ENCODE peak calls at places on chromosome 2, in seven cellular contexts. P is stimulated activated CD4-positive, alpha-beta T cell treated with anti-CD3 and anti-CD28 coated beads, Interleukin-4, amount 100 ng/mL, for 4 hours; K is T-cell; N is right atrium auricular region; R is ascending aorta; X is AG09309; B is PC-3. L is an unnamed sample.

GRCh38 chr2:99488587-99488998 is 1.2 kb downstream of the REV1 start:
- DNase-seq in X (no peak), R (no peak), P (no peak), N (no peak), B (peak), K (no peak), L (no peak)

GRCh38 chr2:102436284-102436683 is 13.3 kb downstream of the IL18RAP start:
- DNase-seq in K (no peak), B (no peak), X (no peak), R (no peak), N (no peak), P (no peak), L (no peak)

GRCh38 chr2:241812730-241813079 is 3.7 kb downstream of the NEU4 start:
- DNase-seq in P (no peak), R (no peak), B (no peak), N (no peak), X (no peak), K (no peak), L (no peak)

GRCh38 chr2:48819206-48819605 is 63.7 kb upstream of the LHCGR start:
- DNase-seq in N (no peak), R (no peak), P (no peak), B (no peak), X (no peak), K (no peak), L (no peak)

GRCh38 chr2:177633910-177634294 is 241.3 kb downstream of the AGPS start:
- DNase-seq in N (no peak), X (no peak), K (no peak), R (no peak), P (no peak), B (no peak), L (no peak)

GRCh38 chr2:233202531-233202944 is 48.9 kb upstream of the ATG16L1 start:
- DNase-seq in R (no peak), B (no peak), P (no peak), X (no peak), N (no peak), K (no peak), L (no peak)

GRCh38 chr2:26300234-26300641 is 45.7 kb upstream of the SELENOI start:
- DNase-seq in K (no peak), X (no peak), P (peak), B (no peak), N (no peak), R (no peak), L (no peak)

GRCh38 chr2:191204443-191204842 is 40.8 kb upstream of the MYO1B start:
- DNase-seq in B (no peak), K (no peak), N (no peak), R (no peak), X (no peak), P (no peak), L (no peak)

GRCh38 chr2:47313141-47313691 is 89.7 kb upstream of the MSH2 start:
- DNase-seq in P (no peak), K (no peak), B (peak), X (no peak), N (no peak), R (no peak), L (no peak)

GRCh38 chr2:204550738-204551137 is 5.5 kb downstream of the PARD3B start:
- DNase-seq in X (peak), K (no peak), B (peak), P (no peak), N (no peak), R (no peak), L (no peak)

GRCh38 chr2:217794133-217794986 is 208.4 kb downstream of the TNS1 start:
- DNase-seq in K (no peak), R (no peak), B (no peak), N (peak), X (no peak), P (no peak), L (no peak)

GRCh38 chr2:181305151-181306123 is 151.7 kb upstream of the ITGA4 start:
- DNase-seq in N (no peak), R (no peak), K (no peak), B (no peak), P (peak), X (no peak), L (no peak)

GRCh38 chr2:53252115-53252514 is 515.5 kb upstream of the CHAC2 start:
- DNase-seq in K (no peak), R (no peak), X (no peak), N (no peak), P (no peak), B (peak), L (no peak)

GRCh38 chr2:137252934-137253333 is 487.6 kb downstream of the THSD7B start:
- DNase-seq in X (no peak), K (no peak), R (no peak), N (no peak), B (peak), P (no peak), L (no peak)

GRCh38 chr2:12651661-12652060 is 65.1 kb upstream of the TRIB2 start:
- DNase-seq in B (no peak), R (no peak), X (no peak), P (no peak), N (no peak), K (no peak), L (no peak)

GRCh38 chr2:101962243-101962809 is 29.4 kb upstream of the IL1R2 start:
- DNase-seq in R (no peak), P (no peak), N (no peak), K (no peak), B (no peak), X (no peak), L (no peak)

GRCh38 chr2:39437522-39438296 is 624 bp upstream of the MAP4K3 start:
- DNase-seq in R (no peak), K (peak), B (peak), X (no peak), N (no peak), P (peak), L (no peak)

GRCh38 chr2:36450466-36451196 is 95.1 kb downstream of the CRIM1 start:
- DNase-seq in K (no peak), N (no peak), B (peak), R (no peak), X (peak), P (no peak), L (no peak)

GRCh38 chr2:9441556-9441955 is 18.1 kb downstream of the CPSF3 start:
- DNase-seq in X (no peak), K (no peak), R (no peak), P (no peak), N (no peak), B (no peak), L (no peak)

GRCh38 chr2:200054681-200055468 is 99.5 kb downstream of the MAIP1 start:
- DNase-seq in R (no peak), X (no peak), B (no peak), K (no peak), P (no peak), N (no peak), L (no peak)

GRCh38 chr2:189836644-189837043 is 52.4 kb downstream of the PMS1 start:
- DNase-seq in R (no peak), N (no peak), P (no peak), B (peak), K (no peak), X (peak), L (no peak)

GRCh38 chr2:21620771-21621170 is 497.0 kb downstream of the TDRD15 start:
- DNase-seq in X (no peak), P (no peak), R (no peak), B (no peak), K (no peak), N (no peak), L (no peak)

GRCh38 chr2:197103363-197103762 is 176.9 kb upstream of the PGAP1 start:
- DNase-seq in X (no peak), K (no peak), R (no peak), B (no peak), P (no peak), N (no peak), L (no peak)

GRCh38 chr2:173441222-173441621 is 86.5 kb downstream of the CDCA7 start:
- DNase-seq in P (no peak), N (no peak), B (no peak), X (no peak), R (no peak), K (no peak), L (no peak)

GRCh38 chr2:159501743-159502142 is 114.6 kb downstream of the BAZ2B start:
- DNase-seq in P (no peak), K (no peak), X (no peak), R (no peak), N (no peak), B (no peak), L (no peak)

L was measured in GOT3.